ENCODE peak calls at places on chromosomes 6 and 20, in seven cellular contexts. H is AG04450, I is A673, K is tibial nerve, A is SK-N-SH, B is kidney, G is uterus. W is an unnamed sample.
A peak's percentile ranks its signal among the peaks of the same experiment; 100 is the strongest.

GRCh38 chr6:46509981-46510510 is 18.8 kb upstream of the RCAN2 start:
- DNase-seq in H (no peak), I (no peak), K (no peak), A (no peak), B (no peak), G (no peak), W (no peak)

GRCh38 chr6:129929433-129929832 is 68.3 kb upstream of the TMEM244 start:
- DNase-seq in H (peak; percentile 49), I (peak; percentile 97), K (no peak), A (no peak), B (no peak), G (no peak), W (no peak)

GRCh38 chr6:108666656-108667260 is 106.0 kb downstream of the FOXO3 start:
- DNase-seq in H (no peak), I (no peak), K (no peak), A (no peak), B (no peak), G (no peak), W (no peak)

GRCh38 chr6:85049282-85049681 is 284.9 kb upstream of the TBX18 start:
- DNase-seq in H (no peak), I (no peak), K (no peak), A (no peak), B (no peak), G (no peak), W (no peak)

GRCh38 chr20:13492001-13492480 is 146.7 kb downstream of the TASP1 start:
- DNase-seq in H (peak; percentile 29), I (peak; percentile 87), K (peak; percentile 56), A (no peak), B (no peak), G (peak; percentile 23), W (no peak)

GRCh38 chr20:53598140-53599038 is 4.8 kb upstream of the ZNF217 start:
- DNase-seq in H (no peak), I (no peak), K (no peak), A (no peak), B (no peak), G (no peak), W (no peak)

GRCh38 chr20:58012731-58013510 is 215.5 kb downstream of the ANKRD60 start:
- DNase-seq in H (no peak), I (no peak), K (no peak), A (no peak), B (no peak), G (peak; percentile 12), W (no peak)

GRCh38 chr6:129606664-129607063 is 103.3 kb downstream of the ARHGAP18 start:
- DNase-seq in H (no peak), I (no peak), K (no peak), A (no peak), B (no peak), G (no peak), W (no peak)

GRCh38 chr6:146634022-146634421 is 35.2 kb downstream of the ADGB start:
- DNase-seq in H (no peak), I (no peak), K (no peak), A (no peak), B (no peak), G (no peak), W (no peak)

GRCh38 chr6:135505648-135506047 is 8.1 kb upstream of the AHI1 start:
- DNase-seq in H (no peak), I (no peak), K (no peak), A (no peak), B (no peak), G (no peak), W (no peak)

GRCh38 chr6:88544986-88545612 is 379.0 kb upstream of the CNR1 start:
- DNase-seq in H (no peak), I (no peak), K (no peak), A (no peak), B (no peak), G (no peak), W (no peak)

GRCh38 chr20:63775096-63775978 is 35.8 kb downstream of the SLC2A4RG start:
- DNase-seq in H (no peak), I (peak; percentile 77), K (no peak), A (peak; percentile 95), B (peak; percentile 87), G (peak; percentile 55), W (peak; percentile 29)

GRCh38 chr20:8291873-8292272 is 159.8 kb downstream of the PLCB1 start:
- DNase-seq in H (peak; percentile 7), I (no peak), K (no peak), A (no peak), B (no peak), G (no peak), W (no peak)

GRCh38 chr6:41451515-41452163 is 94.5 kb upstream of the FOXP4 start:
- DNase-seq in H (no peak), I (no peak), K (no peak), A (no peak), B (peak; percentile 79), G (peak; percentile 64), W (no peak)

GRCh38 chr6:31702421-31702818 is 704 bp downstream of the ABHD16A start:
- DNase-seq in H (no peak), I (no peak), K (no peak), A (no peak), B (no peak), G (no peak), W (no peak)

GRCh38 chr6:45677381-45677992 is 299.8 kb upstream of the SUPT3H start:
- DNase-seq in H (no peak), I (peak; percentile 59), K (peak; percentile 22), A (no peak), B (peak; percentile 77), G (no peak), W (no peak)

GRCh38 chr6:70616728-70617260 is 50.1 kb downstream of the SDHAF4 start:
- DNase-seq in H (no peak), I (no peak), K (no peak), A (no peak), B (no peak), G (no peak), W (no peak)

GRCh38 chr6:91173651-91174050 is 586.8 kb upstream of the MAP3K7 start:
- DNase-seq in H (no peak), I (peak; percentile 42), K (no peak), A (no peak), B (no peak), G (no peak), W (no peak)

GRCh38 chr20:21516861-21517565 is 3.1 kb upstream of the NKX2-2 start:
- DNase-seq in H (no peak), I (peak; percentile 44), K (no peak), A (peak; percentile 23), B (no peak), G (no peak), W (no peak)

GRCh38 chr6:74733830-74734591 is 471.8 kb downstream of the COL12A1 start:
- DNase-seq in H (no peak), I (no peak), K (no peak), A (no peak), B (no peak), G (no peak), W (no peak)

GRCh38 chr6:50822078-50822476 is 3.4 kb downstream of the TFAP2B start:
- DNase-seq in H (no peak), I (peak; percentile 52), K (no peak), A (no peak), B (no peak), G (no peak), W (no peak)

GRCh38 chr6:124913056-124913455 is 49.2 kb upstream of the RNF217 start:
- DNase-seq in H (no peak), I (no peak), K (no peak), A (no peak), B (no peak), G (no peak), W (no peak)

GRCh38 chr6:124903797-124904196 is 58.4 kb upstream of the RNF217 start:
- DNase-seq in H (no peak), I (no peak), K (no peak), A (no peak), B (no peak), G (no peak), W (no peak)

DNA sequence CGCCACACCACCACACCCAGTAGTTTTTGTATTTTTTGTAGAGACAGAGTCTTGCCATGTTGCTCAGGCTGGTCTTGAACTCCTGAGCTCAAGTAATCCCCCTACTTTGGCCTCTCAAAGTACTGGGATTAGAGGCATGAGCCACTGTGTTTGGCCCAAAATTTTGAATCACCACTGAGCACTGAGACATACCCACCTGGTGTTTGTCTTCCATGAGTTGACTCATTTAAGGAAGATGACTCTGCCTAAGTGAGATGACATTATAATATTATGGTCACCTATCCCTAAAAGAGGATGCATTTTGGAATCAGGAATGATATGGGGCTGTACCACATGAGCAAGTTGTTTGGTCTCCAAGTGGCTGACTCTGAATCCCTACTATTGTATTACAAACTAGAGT is 54.6 kb upstream of the RNF217 start:
- DNase-seq in H (no peak), I (no peak), K (no peak), A (no peak), B (no peak), G (no peak), W (no peak)
- TF ChIP-seq CTCF in H (no peak), I (no peak), K (no peak), A (no peak), B (no peak), G (no peak), W (no peak)

DNA sequence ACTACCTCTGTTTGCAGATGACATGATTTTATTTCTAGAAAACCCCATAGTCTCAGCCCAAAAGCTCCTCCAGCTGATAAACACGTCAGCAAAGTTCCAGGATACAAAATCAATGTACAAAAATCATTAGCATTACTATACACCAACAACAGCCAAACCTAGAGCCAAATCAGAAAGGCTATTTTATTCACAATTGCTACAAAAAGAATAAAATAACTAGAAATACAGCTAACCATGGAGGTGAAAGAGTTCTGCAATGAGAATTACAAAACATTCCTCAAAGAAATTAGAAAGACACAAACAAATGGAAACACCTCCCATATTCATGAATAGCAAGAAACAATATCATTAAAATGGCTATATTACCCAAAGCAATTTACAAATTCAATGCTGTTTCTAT is 65.6 kb upstream of the HTR1E start:
- DNase-seq in H (no peak), I (peak; percentile 49), K (no peak), A (no peak), B (no peak), G (no peak), W (no peak)
- H3K9me3 ChIP-seq in H (peaks cover 12% of the 10 kb centered on the region), I (peaks cover 3% of the 10 kb centered on the region), K (peaks cover 45% of the 10 kb centered on the region), A (no peaks in the 10 kb centered on the region), B (peaks cover 4% of the 10 kb centered on the region), G (no peaks in the 10 kb centered on the region), W (no peaks in the 10 kb centered on the region)

GRCh38 chr6:158867381-158868121 is 48.4 kb upstream of the EZR start:
- DNase-seq in H (no peak), I (no peak), K (no peak), A (no peak), B (no peak), G (no peak), W (no peak)

GRCh38 chr6:158870418-158870957 is 51.3 kb upstream of the EZR start:
- DNase-seq in H (no peak), I (no peak), K (no peak), A (no peak), B (no peak), G (no peak), W (no peak)

GRCh38 chr6:158868122-158868480 is 48.9 kb upstream of the EZR start:
- DNase-seq in H (no peak), I (no peak), K (no peak), A (no peak), B (no peak), G (no peak), W (no peak)

GRCh38 chr6:158869604-158870417 is 50.6 kb upstream of the EZR start:
- DNase-seq in H (peak; percentile 62), I (peak; percentile 96), K (peak; percentile 72), A (peak; percentile 96), B (peak; percentile 97), G (peak; percentile 74), W (peak; percentile 95)

GRCh38 chr6:158869010-158869603 is 49.9 kb upstream of the EZR start:
- DNase-seq in H (no peak), I (no peak), K (no peak), A (no peak), B (no peak), G (peak; percentile 13), W (no peak)
- H3K27ac ChIP-seq in H (peak overlapping the region; percentile 81), I (peak overlapping the region; percentile 97), K (peak overlapping the region; percentile 92), A (no peak overlapping the region), B (peak overlapping the region; percentile 90), G (peak overlapping the region; percentile 79), W (peak overlapping the region; percentile 98)

GRCh38 chr6:166097914-166098522 is 69.6 kb downstream of the TBXT start:
- DNase-seq in H (peak; percentile 59), I (peak; percentile 75), K (peak; percentile 75), A (peak; percentile 79), B (peak; percentile 84), G (peak; percentile 74), W (peak; percentile 70)
- TF ChIP-seq CTCF in H (peak; percentile 97), I (peak; percentile 98), K (peak; percentile 80), A (peak; percentile 51), B (peak; percentile 68), G (peak; percentile 94), W (peak; percentile 93)

W was measured in WERI-Rb-1.